ENCODE peak calls at places on chromosomes 3 and 15, in nine cellular contexts. P, M, L, R, T, H, U, V and F are unnamed samples.

GRCh38 chr3:50217681-50218080 is 12.6 kb downstream of the SLC38A3 start:
- DNase-seq in T (no peak), H (no peak), R (no peak), M (no peak), L (no peak), U (no peak), V (no peak), P (no peak), F (no peak)

GRCh38 chr3:11634081-11634635 is 9.6 kb downstream of the VGLL4 start:
- DNase-seq in H (no peak), V (no peak), U (no peak), R (no peak), L (peak), P (no peak), M (no peak), T (no peak), F (peak)

GRCh38 chr15:89115547-89115946 is 27.3 kb downstream of the ABHD2 start:
- DNase-seq in T (no peak), L (no peak), H (no peak), V (peak), U (no peak), M (no peak), P (no peak), R (no peak), F (no peak)

GRCh38 chr15:40053234-40054055 is 14.5 kb upstream of the SRP14 start:
- DNase-seq in V (no peak), M (peak), L (no peak), U (no peak), P (no peak), R (no peak), T (no peak), H (no peak), F (no peak)

GRCh38 chr15:79811406-79812405 is 85.1 kb downstream of the MTHFS start:
- DNase-seq in U (no peak), L (no peak), T (no peak), M (no peak), P (no peak), R (no peak), V (peak), H (no peak), F (no peak)

GRCh38 chr3:100777271-100777670 is 68.0 kb downstream of the TFG start:
- DNase-seq in R (no peak), P (peak), L (no peak), V (peak), M (no peak), U (no peak), T (no peak), H (no peak), F (no peak)

GRCh38 chr3:46565607-46566039 is 479 bp downstream of the LRRC2 start:
- DNase-seq in P (no peak), V (no peak), R (no peak), H (no peak), M (no peak), T (peak), U (no peak), L (no peak), F (peak)

GRCh38 chr3:34200576-34200975 is 402.1 kb downstream of the PDCD6IP start:
- DNase-seq in H (no peak), V (no peak), P (no peak), T (no peak), U (no peak), L (no peak), M (no peak), R (no peak), F (no peak)

GRCh38 chr3:141305436-141305835 is 62.9 kb upstream of the ZBTB38 start:
- DNase-seq in M (no peak), L (no peak), V (peak), P (peak), U (no peak), R (peak), H (no peak), T (peak), F (no peak)

GRCh38 chr15:80588801-80589200 is 106.3 kb upstream of the ABHD17C start:
- DNase-seq in L (no peak), H (no peak), T (peak), M (no peak), R (peak), V (no peak), U (no peak), P (peak), F (no peak)

GRCh38 chr15:98953950-98954349 is 53.6 kb downstream of the PGPEP1L start:
- DNase-seq in M (peak), P (no peak), R (no peak), V (no peak), T (no peak), U (no peak), L (no peak), H (no peak), F (no peak)

GRCh38 chr3:12513694-12514446 is 29.6 kb downstream of the TSEN2 start:
- DNase-seq in T (no peak), U (no peak), V (no peak), M (no peak), L (no peak), P (no peak), R (no peak), H (no peak), F (no peak)

GRCh38 chr15:65042776-65043322 is 2.3 kb upstream of the SLC51B start:
- DNase-seq in L (no peak), P (no peak), V (no peak), U (no peak), H (no peak), R (no peak), M (no peak), T (no peak), F (no peak)